ENCODE peak calls at places on chromosomes 6 and 20, in four cellular contexts. D, A, J and F are unnamed samples.
A peak's percentile ranks its signal among the peaks of the same experiment; 100 is the strongest.

GRCh38 chr6:109740787-109741186 is 49.7 kb downstream of the FIG4 start:
- DNase-seq in D (no peak), A (no peak), J (no peak), F (no peak)

GRCh38 chr6:32459781-32460424 is 20.2 kb downstream of the HLA-DRA start:
- DNase-seq in D (no peak), A (no peak), J (no peak), F (no peak)

GRCh38 chr20:9143926-9144325 is 75.0 kb downstream of the PLCB4 start:
- DNase-seq in D (no peak), A (no peak), J (no peak), F (no peak)

GRCh38 chr20:61762208-61762710 is 303.4 kb downstream of the TAF4 start:
- DNase-seq in D (no peak), A (no peak), J (no peak), F (no peak)

GRCh38 chr20:52747736-52748135 is 224.4 kb upstream of the TSHZ2 start:
- DNase-seq in D (no peak), A (no peak), J (peak; percentile 35), F (peak; percentile 31)

GRCh38 chr6:64238071-64238470 is 602.5 kb downstream of the PHF3 start:
- DNase-seq in D (no peak), A (no peak), J (no peak), F (peak; percentile 37)

GRCh38 chr20:53629436-53629835 is 35.8 kb upstream of the ZNF217 start:
- DNase-seq in D (no peak), A (no peak), J (no peak), F (no peak)

GRCh38 chr6:39793528-39793927 is 1.4 kb downstream of the DAAM2 start:
- DNase-seq in D (no peak), A (no peak), J (no peak), F (no peak)

GRCh38 chr6:89035252-89036106 is 45.1 kb upstream of the PNRC1 start:
- DNase-seq in D (peak; percentile 97), A (no peak), J (peak; percentile 54), F (peak; percentile 100)

GRCh38 chr6:15088904-15089568 is 156.8 kb upstream of the JARID2 start:
- DNase-seq in D (no peak), A (no peak), J (no peak), F (no peak)

GRCh38 chr6:1856381-1856780 is 246.7 kb downstream of the FOXC1 start:
- DNase-seq in D (peak; percentile 50), A (no peak), J (no peak), F (peak; percentile 52)

GRCh38 chr20:5141615-5142014 is 14.8 kb downstream of the CDS2 start:
- DNase-seq in D (no peak), A (no peak), J (no peak), F (no peak)

GRCh38 chr20:12925214-12925755 is 83.5 kb upstream of the SPTLC3 start:
- DNase-seq in D (peak; percentile 60), A (peak; percentile 4), J (peak; percentile 82), F (peak; percentile 85)

GRCh38 chr6:134706806-134707205 is 243.1 kb downstream of the ALDH8A1 start:
- DNase-seq in D (no peak), A (no peak), J (no peak), F (no peak)

GRCh38 chr6:96899019-96899418 is 1.3 kb upstream of the NDUFAF4 start:
- DNase-seq in D (peak; percentile 17), A (no peak), J (peak; percentile 15), F (peak; percentile 64)

GRCh38 chr6:109457596-109457996 is 2.0 kb upstream of the MICAL1 start:
- DNase-seq in D (no peak), A (no peak), J (no peak), F (no peak)

GRCh38 chr6:72286911-72287311 is 335.0 kb upstream of the KCNQ5 start:
- DNase-seq in D (peak; percentile 14), A (no peak), J (no peak), F (peak; percentile 36)

GRCh38 chr6:157259443-157259842 is 63.9 kb downstream of the TMEM242 start:
- DNase-seq in D (no peak), A (no peak), J (no peak), F (no peak)

GRCh38 chr20:18739785-18740184 is 73.8 kb upstream of the SCP2D1 start:
- DNase-seq in D (peak; percentile 74), A (no peak), J (peak; percentile 5), F (no peak)

GRCh38 chr6:106773956-106774629 is 144.7 kb downstream of the QRSL1 start:
- DNase-seq in D (no peak), A (no peak), J (no peak), F (no peak)

GRCh38 chr20:53939554-53940355 is 130.6 kb downstream of the BCAS1 start:
- DNase-seq in D (peak; percentile 95), A (peak; percentile 54), J (peak; percentile 94), F (peak; percentile 95)

GRCh38 chr6:165698868-165699267 is 35.8 kb upstream of the PDE10A start:
- DNase-seq in D (no peak), A (no peak), J (no peak), F (no peak)

GRCh38 chr6:98927534-98927933 is 20.2 kb downstream of the FBXL4 start:
- DNase-seq in D (no peak), A (no peak), J (no peak), F (no peak)

GRCh38 chr6:69816569-69816968 is 19.8 kb upstream of the LMBRD1 start:
- DNase-seq in D (no peak), A (no peak), J (peak; percentile 14), F (no peak)

GRCh38 chr6:168221497-168222079 is 98.0 kb downstream of the DACT2 start:
- DNase-seq in D (no peak), A (no peak), J (no peak), F (no peak)

GRCh38 chr20:63639093-63639860 is 12.4 kb upstream of the GMEB2 start:
- DNase-seq in D (no peak), A (peak; percentile 58), J (no peak), F (no peak)

GRCh38 chr20:51462566-51463276 is 79.8 kb downstream of the NFATC2 start:
- DNase-seq in D (peak; percentile 56), A (no peak), J (no peak), F (no peak)

GRCh38 chr6:170096803-170097504 is 193.9 kb downstream of the DLL1 start:
- DNase-seq in D (no peak), A (no peak), J (peak; percentile 31), F (no peak)

GRCh38 chr20:5039255-5039657 is 37.9 kb upstream of the SLC23A2 start:
- DNase-seq in D (no peak), A (no peak), J (no peak), F (no peak)

GRCh38 chr6:33980176-33980805 is 165.6 kb downstream of the GRM4 start:
- DNase-seq in D (no peak), A (no peak), J (no peak), F (no peak)